ENCODE peak calls at places on chromosomes 6 and 20, in six cellular contexts. One of them, this sample, is unnamed.

GRCh38 chr6:136962661-136963060 is 40.6 kb downstream of the SLC35D3 start:
- DNase-seq in AG10803: no peak
- DNase-seq in CD8-positive, alpha-beta T cell: no peak
- DNase-seq in tibial artery: no peak
- DNase-seq in IMR-90: no peak
- DNase-seq in neural crest cell: peak; percentile 14
- DNase-seq in this sample: no peak

GRCh38 chr6:3759656-3760245 is 8.2 kb upstream of the PXDC1 start:
- DNase-seq in AG10803: peak; percentile 93
- DNase-seq in CD8-positive, alpha-beta T cell: no peak
- DNase-seq in tibial artery: no peak
- DNase-seq in IMR-90: peak; percentile 95
- DNase-seq in neural crest cell: no peak
- DNase-seq in this sample: no peak

GRCh38 chr20:50624351-50625016 is 66.9 kb downstream of the RIPOR3 start:
- DNase-seq in AG10803: no peak
- DNase-seq in CD8-positive, alpha-beta T cell: no peak
- DNase-seq in tibial artery: no peak
- DNase-seq in IMR-90: no peak
- DNase-seq in neural crest cell: no peak
- DNase-seq in this sample: no peak

GRCh38 chr20:59428441-59429205 is 128.2 kb downstream of the EDN3 start:
- DNase-seq in AG10803: no peak
- DNase-seq in CD8-positive, alpha-beta T cell: no peak
- DNase-seq in tibial artery: no peak
- DNase-seq in IMR-90: no peak
- DNase-seq in neural crest cell: no peak
- DNase-seq in this sample: no peak

GRCh38 chr6:43256670-43257664 is 13.7 kb downstream of the TTBK1 start:
- DNase-seq in AG10803: no peak
- DNase-seq in CD8-positive, alpha-beta T cell: no peak
- DNase-seq in tibial artery: no peak
- DNase-seq in IMR-90: no peak
- DNase-seq in neural crest cell: no peak
- DNase-seq in this sample: no peak

GRCh38 chr6:108735991-108736345 is 112.3 kb upstream of the ARMC2 start:
- DNase-seq in AG10803: no peak
- DNase-seq in CD8-positive, alpha-beta T cell: no peak
- DNase-seq in tibial artery: no peak
- DNase-seq in IMR-90: no peak
- DNase-seq in neural crest cell: no peak
- DNase-seq in this sample: no peak

GRCh38 chr6:138654715-138655634 is 118.6 kb upstream of the CCDC28A start:
- DNase-seq in AG10803: peak; percentile 56
- DNase-seq in CD8-positive, alpha-beta T cell: no peak
- DNase-seq in tibial artery: no peak
- DNase-seq in IMR-90: peak; percentile 15
- DNase-seq in neural crest cell: no peak
- DNase-seq in this sample: no peak

GRCh38 chr6:7996538-7997225 is 67.5 kb downstream of the BLOC1S5 start:
- DNase-seq in AG10803: peak; percentile 53
- DNase-seq in CD8-positive, alpha-beta T cell: no peak
- DNase-seq in tibial artery: no peak
- DNase-seq in IMR-90: peak; percentile 78
- DNase-seq in neural crest cell: no peak
- DNase-seq in this sample: no peak

GRCh38 chr6:128347123-128347522 is 173.3 kb downstream of the PTPRK start:
- DNase-seq in AG10803: no peak
- DNase-seq in CD8-positive, alpha-beta T cell: no peak
- DNase-seq in tibial artery: no peak
- DNase-seq in IMR-90: no peak
- DNase-seq in neural crest cell: no peak
- DNase-seq in this sample: no peak

GRCh38 chr6:18226451-18226850 is 37.9 kb downstream of the DEK start:
- DNase-seq in AG10803: peak; percentile 98
- DNase-seq in CD8-positive, alpha-beta T cell: no peak
- DNase-seq in tibial artery: no peak
- DNase-seq in IMR-90: peak; percentile 64
- DNase-seq in neural crest cell: no peak
- DNase-seq in this sample: no peak

GRCh38 chr6:1987640-1988039 is 257.8 kb downstream of the GMDS start:
- DNase-seq in AG10803: peak; percentile 36
- DNase-seq in CD8-positive, alpha-beta T cell: no peak
- DNase-seq in tibial artery: no peak
- DNase-seq in IMR-90: peak; percentile 91
- DNase-seq in neural crest cell: no peak
- DNase-seq in this sample: no peak
- TF ChIP-seq CTCF in AG10803: no peak
- TF ChIP-seq CTCF in CD8-positive, alpha-beta T cell: no peak
- TF ChIP-seq CTCF in tibial artery: no peak
- TF ChIP-seq CTCF in IMR-90: no peak
- TF ChIP-seq CTCF in neural crest cell: no peak
- TF ChIP-seq CTCF in this sample: no peak

GRCh38 chr6:13711384-13711725 is 280 bp downstream of the RANBP9 start:
- DNase-seq in AG10803: no peak
- DNase-seq in CD8-positive, alpha-beta T cell: no peak
- DNase-seq in tibial artery: peak; percentile 61
- DNase-seq in IMR-90: no peak
- DNase-seq in neural crest cell: no peak
- DNase-seq in this sample: no peak
- TF ChIP-seq CTCF in AG10803: peak; percentile 10
- TF ChIP-seq CTCF in CD8-positive, alpha-beta T cell: no peak
- TF ChIP-seq CTCF in tibial artery: peak; percentile 25
- TF ChIP-seq CTCF in IMR-90: peak; percentile 25
- TF ChIP-seq CTCF in neural crest cell: peak; percentile 19
- TF ChIP-seq CTCF in this sample: peak; percentile 24

GRCh38 chr6:156256161-156256560 is 521.0 kb upstream of the ARID1B start:
- DNase-seq in AG10803: no peak
- DNase-seq in CD8-positive, alpha-beta T cell: no peak
- DNase-seq in tibial artery: no peak
- DNase-seq in IMR-90: no peak
- DNase-seq in neural crest cell: no peak
- DNase-seq in this sample: no peak

DNA sequence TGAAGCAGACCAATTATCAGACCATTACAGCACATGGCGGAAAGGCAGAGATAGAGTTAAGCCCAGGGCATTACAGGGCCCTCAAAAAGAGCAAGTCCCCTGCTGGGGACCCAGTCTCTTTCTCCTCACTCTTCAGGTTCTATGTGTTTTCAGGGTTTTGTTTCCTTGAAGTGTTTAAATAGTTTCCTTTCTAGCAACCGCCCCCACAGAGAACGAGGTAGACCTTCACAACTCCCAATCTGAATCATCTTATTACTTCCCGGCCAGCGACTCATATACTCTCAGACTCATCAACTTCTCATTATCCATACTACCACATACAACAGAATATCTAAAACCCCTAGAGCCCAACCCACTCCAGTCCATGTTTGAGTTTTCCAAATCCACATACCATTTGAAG is 526.6 kb upstream of the ARID1B start:
- DNase-seq in AG10803: no peak
- DNase-seq in CD8-positive, alpha-beta T cell: no peak
- DNase-seq in tibial artery: no peak
- DNase-seq in IMR-90: peak; percentile 19
- DNase-seq in neural crest cell: no peak
- DNase-seq in this sample: no peak
- TF ChIP-seq CTCF in AG10803: no peak
- TF ChIP-seq CTCF in CD8-positive, alpha-beta T cell: no peak
- TF ChIP-seq CTCF in tibial artery: no peak
- TF ChIP-seq CTCF in IMR-90: no peak
- TF ChIP-seq CTCF in neural crest cell: no peak
- TF ChIP-seq CTCF in this sample: no peak

GRCh38 chr6:146041282-146041681 is 12.4 kb downstream of the GRM1 start:
- DNase-seq in AG10803: peak; percentile 8
- DNase-seq in CD8-positive, alpha-beta T cell: no peak
- DNase-seq in tibial artery: no peak
- DNase-seq in IMR-90: no peak
- DNase-seq in neural crest cell: no peak
- DNase-seq in this sample: no peak
- TF ChIP-seq CTCF in AG10803: peak; percentile 42
- TF ChIP-seq CTCF in CD8-positive, alpha-beta T cell: no peak
- TF ChIP-seq CTCF in tibial artery: no peak
- TF ChIP-seq CTCF in IMR-90: no peak
- TF ChIP-seq CTCF in neural crest cell: peak; percentile 55
- TF ChIP-seq CTCF in this sample: peak; percentile 45

GRCh38 chr20:31845300-31845863 is at the start of gene FOXS1:
- DNase-seq in AG10803: no peak
- DNase-seq in CD8-positive, alpha-beta T cell: no peak
- DNase-seq in tibial artery: peak; percentile 74
- DNase-seq in IMR-90: no peak
- DNase-seq in neural crest cell: peak; percentile 37
- DNase-seq in this sample: no peak
- TF ChIP-seq CTCF in AG10803: no peak
- TF ChIP-seq CTCF in CD8-positive, alpha-beta T cell: no peak
- TF ChIP-seq CTCF in tibial artery: no peak
- TF ChIP-seq CTCF in IMR-90: no peak
- TF ChIP-seq CTCF in neural crest cell: no peak
- TF ChIP-seq CTCF in this sample: no peak

GRCh38 chr20:61988665-61989064 is 77.0 kb downstream of the TAF4 start:
- DNase-seq in AG10803: no peak
- DNase-seq in CD8-positive, alpha-beta T cell: no peak
- DNase-seq in tibial artery: no peak
- DNase-seq in IMR-90: no peak
- DNase-seq in neural crest cell: no peak
- DNase-seq in this sample: no peak
- TF ChIP-seq CTCF in AG10803: no peak
- TF ChIP-seq CTCF in CD8-positive, alpha-beta T cell: no peak
- TF ChIP-seq CTCF in tibial artery: no peak
- TF ChIP-seq CTCF in IMR-90: no peak
- TF ChIP-seq CTCF in neural crest cell: no peak
- TF ChIP-seq CTCF in this sample: no peak

DNA sequence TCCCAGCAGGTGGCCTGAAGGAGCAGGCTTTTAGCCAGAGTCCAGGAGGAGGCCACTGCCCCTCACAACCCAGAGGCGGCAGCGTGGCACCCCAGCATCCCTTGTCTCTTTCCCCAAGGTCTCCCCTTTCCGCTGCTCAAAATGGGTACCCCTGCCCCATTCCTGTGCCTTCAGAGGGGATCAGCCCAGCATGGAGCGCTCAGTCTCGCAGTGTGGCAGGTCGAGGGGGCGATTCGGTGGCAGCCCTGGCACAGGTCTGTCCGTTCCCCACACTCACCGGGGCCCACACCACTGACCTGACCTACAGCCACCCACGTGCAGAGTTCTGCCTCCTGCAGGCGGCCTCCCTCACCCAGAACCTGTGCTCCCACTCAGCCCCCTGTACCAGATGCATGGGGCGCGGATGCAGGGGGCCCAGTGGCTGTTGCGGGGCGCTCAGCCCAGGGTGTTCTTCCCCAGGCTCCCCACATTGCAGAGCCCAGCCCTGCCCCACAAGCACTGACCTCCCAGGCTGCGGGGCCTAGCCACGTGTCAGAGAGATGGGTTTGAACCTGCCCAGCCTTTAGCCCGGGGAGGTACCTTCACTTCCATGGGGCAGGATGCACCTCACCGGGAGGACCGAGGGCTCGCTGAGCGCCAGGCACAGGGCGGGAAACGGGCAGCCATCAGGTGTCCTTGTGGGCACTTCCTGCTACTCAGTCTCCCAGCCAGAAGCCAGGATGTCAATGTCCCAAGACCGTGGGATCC is 41.8 kb downstream of the DSTN start:
- DNase-seq in AG10803: peak; percentile 33
- DNase-seq in CD8-positive, alpha-beta T cell: no peak
- DNase-seq in tibial artery: peak; percentile 35
- DNase-seq in IMR-90: no peak
- DNase-seq in neural crest cell: no peak
- DNase-seq in this sample: peak; percentile 84
- TF ChIP-seq CTCF in AG10803: peak; percentile 49
- TF ChIP-seq CTCF in CD8-positive, alpha-beta T cell: peak; percentile 42
- TF ChIP-seq CTCF in tibial artery: peak; percentile 28
- TF ChIP-seq CTCF in IMR-90: peak; percentile 45
- TF ChIP-seq CTCF in neural crest cell: peak; percentile 51
- TF ChIP-seq CTCF in this sample: peak; percentile 36

This sample was measured in osteocyte.